ENCODE peak calls at places on chromosome 5, in six cellular contexts. V, A, D, E, B and S are unnamed samples.

GRCh38 chr5:2196989-2197531 is 314.3 kb upstream of the IRX4 start:
- DNase-seq in A (no peak), E (no peak), B (no peak), V (no peak), D (no peak), S (no peak)

GRCh38 chr5:115262405-115263247 is at the start of gene PGGT1B:
- DNase-seq in B (peak; percentile 73), D (no peak), V (peak; percentile 74), A (peak; percentile 81), E (peak; percentile 22), S (peak; percentile 68)

GRCh38 chr5:140317859-140318258 is 15.0 kb upstream of the PFDN1 start:
- DNase-seq in B (peak; percentile 66), A (no peak), E (no peak), D (peak; percentile 53), V (peak; percentile 45), S (peak; percentile 36)

GRCh38 chr5:45098483-45098882 is 289.7 kb downstream of the MRPS30 start:
- DNase-seq in D (no peak), B (no peak), V (no peak), A (no peak), E (no peak), S (no peak)

GRCh38 chr5:120678279-120678678 is 214.2 kb downstream of the PRR16 start:
- DNase-seq in V (no peak), B (peak; percentile 86), D (no peak), E (no peak), A (no peak), S (no peak)

GRCh38 chr5:76763136-76763535 is 47.2 kb downstream of the F2R start:
- DNase-seq in B (no peak), A (no peak), D (peak; percentile 85), V (no peak), E (no peak), S (peak; percentile 44)

GRCh38 chr5:80780761-80781285 is 126.0 kb upstream of the DHFR start:
- DNase-seq in A (no peak), V (peak; percentile 78), E (no peak), B (no peak), D (no peak), S (no peak)

GRCh38 chr5:83035373-83036170 is 41.6 kb downstream of the TMEM167A start:
- DNase-seq in A (peak; percentile 90), D (no peak), E (peak; percentile 90), V (no peak), B (no peak), S (no peak)

GRCh38 chr5:137531266-137531665 is 32.1 kb upstream of the SPOCK1 start:
- DNase-seq in E (no peak), V (no peak), A (no peak), B (no peak), D (no peak), S (no peak)

GRCh38 chr5:8905021-8905420 is 640.9 kb downstream of the SEMA5A start:
- DNase-seq in D (peak; percentile 61), A (no peak), E (no peak), B (peak; percentile 74), V (peak; percentile 47), S (peak; percentile 52)

GRCh38 chr5:14749579-14750091 is 85.1 kb downstream of the OTULIN start:
- DNase-seq in B (no peak), D (peak; percentile 14), V (no peak), A (no peak), E (no peak), S (no peak)

GRCh38 chr5:76527685-76528161 is 95.5 kb downstream of the F2RL2 start:
- DNase-seq in A (no peak), E (no peak), D (peak; percentile 60), B (peak; percentile 71), V (peak; percentile 3), S (peak; percentile 53)

GRCh38 chr5:141135030-141135717 is at the start of gene PCDHB5:
- DNase-seq in B (peak; percentile 3), E (peak; percentile 71), V (peak; percentile 59), D (no peak), A (no peak), S (no peak)

GRCh38 chr5:78795757-78796156 is 147.2 kb upstream of the LHFPL2 start:
- DNase-seq in E (no peak), A (no peak), D (no peak), B (peak; percentile 72), V (peak; percentile 56), S (no peak)

GRCh38 chr5:10057356-10057755 is 192.3 kb downstream of the ATPSCKMT start:
- DNase-seq in V (no peak), D (no peak), B (no peak), E (no peak), A (no peak), S (no peak)

GRCh38 chr5:35436441-35437057 is 181.1 kb upstream of the SPEF2 start:
- DNase-seq in D (no peak), E (peak; percentile 77), V (peak; percentile 10), A (no peak), B (peak; percentile 18), S (peak; percentile 34)

GRCh38 chr5:171595801-171596231 is 176.4 kb downstream of the FGF18 start:
- DNase-seq in V (no peak), B (peak; percentile 80), E (no peak), D (peak; percentile 53), A (no peak), S (peak; percentile 45)

GRCh38 chr5:115352571-115352970 is 56.1 kb upstream of the CCDC112 start:
- DNase-seq in A (no peak), E (no peak), B (no peak), V (no peak), D (no peak), S (no peak)

GRCh38 chr5:140342287-140342686 is 4.1 kb downstream of the HBEGF start:
- DNase-seq in E (no peak), D (no peak), V (no peak), A (no peak), B (no peak), S (no peak)

GRCh38 chr5:14873093-14873492 is 1.5 kb upstream of the ANKH start:
- DNase-seq in E (no peak), A (no peak), D (no peak), V (no peak), B (no peak), S (no peak)

GRCh38 chr5:179212870-179213269 is 132.4 kb downstream of the ADAMTS2 start:
- DNase-seq in A (no peak), V (no peak), E (peak; percentile 39), B (peak; percentile 16), D (no peak), S (no peak)

GRCh38 chr5:150107909-150108447 is 21.6 kb upstream of the CSF1R start:
- DNase-seq in D (no peak), A (no peak), B (peak; percentile 70), E (no peak), V (no peak), S (no peak)

GRCh38 chr5:58318468-58318867 is 141.4 kb downstream of the PLK2 start:
- DNase-seq in V (no peak), E (no peak), A (no peak), B (peak; percentile 58), D (no peak), S (no peak)

GRCh38 chr5:36305571-36306326 is 4.0 kb upstream of the RANBP3L start:
- DNase-seq in B (peak; percentile 43), A (no peak), D (no peak), V (peak; percentile 28), E (peak; percentile 20), S (peak; percentile 37)

GRCh38 chr5:178531786-178532185 is 58.4 kb downstream of the COL23A1 start:
- DNase-seq in D (no peak), V (no peak), A (no peak), E (no peak), B (no peak), S (no peak)

GRCh38 chr5:5826911-5827310 is 404.4 kb downstream of the ICE1 start:
- DNase-seq in V (no peak), E (no peak), A (no peak), D (no peak), B (peak; percentile 15), S (no peak)

GRCh38 chr5:41115281-41115680 is 44.1 kb upstream of the MROH2B start:
- DNase-seq in B (peak; percentile 63), D (no peak), A (no peak), V (no peak), E (no peak), S (no peak)

GRCh38 chr5:26121343-26121742 is 917.0 kb downstream of the CDH9 start:
- DNase-seq in B (no peak), A (no peak), V (no peak), D (no peak), E (no peak), S (no peak)

GRCh38 chr5:82777106-82777505 is 300.1 kb downstream of the TMEM167A start:
- DNase-seq in E (no peak), A (no peak), D (no peak), B (no peak), V (no peak), S (no peak)

GRCh38 chr5:38473008-38473407 is 83.4 kb downstream of the LIFR start:
- DNase-seq in A (no peak), D (no peak), V (no peak), E (no peak), B (no peak), S (no peak)

GRCh38 chr5:115542651-115543364 is 1.8 kb downstream of the FEM1C start:
- DNase-seq in B (no peak), E (no peak), D (no peak), A (no peak), V (no peak), S (no peak)

GRCh38 chr5:172902497-172903472 is 56.4 kb upstream of the RPL26L1 start:
- DNase-seq in V (peak; percentile 96), E (no peak), A (peak; percentile 11), B (peak; percentile 99), D (no peak), S (peak; percentile 45)

GRCh38 chr5:65037845-65038815 is 269.4 kb downstream of the CWC27 start:
- DNase-seq in B (no peak), D (no peak), A (no peak), E (no peak), V (peak; percentile 10), S (no peak)

GRCh38 chr5:170467000-170467707 is 36.7 kb upstream of the KCNIP1 start:
- DNase-seq in E (no peak), V (peak; percentile 69), B (peak; percentile 94), D (peak; percentile 91), A (no peak), S (peak; percentile 92)

GRCh38 chr5:79563247-79563590 is 49.0 kb upstream of the TENT2 start:
- DNase-seq in B (no peak), E (no peak), D (no peak), A (no peak), V (no peak), S (no peak)

GRCh38 chr5:163565931-163566608 is 60.7 kb downstream of the MAT2B start:
- DNase-seq in B (peak; percentile 18), D (no peak), E (no peak), V (peak; percentile 14), A (no peak), S (peak; percentile 22)